ENCODE peak calls at places on chromosomes 3 and 15, in four cellular contexts. Q is ELR; C is HFFc6; Y is stimulated activated CD8-positive, alpha-beta memory T cell treated with anti-CD3 and anti-CD28 coated beads, Interleukin-15, amount 100 ng/mL, for 24 hours. F is an unnamed sample.

GRCh38 chr15:99704444-99704838 is 28.8 kb downstream of the LYSMD4 start:
- DNase-seq in Q (peak; percentile 87), C (peak; percentile 84), Y (no peak), F (peak; percentile 67)

GRCh38 chr3:16897254-16897926 is 12.6 kb downstream of the PLCL2 start:
- DNase-seq in Q (peak; percentile 71), C (peak; percentile 71), Y (no peak), F (no peak)

GRCh38 chr3:69306239-69307185 is 79.4 kb downstream of the FRMD4B start:
- DNase-seq in Q (peak; percentile 80), C (peak; percentile 80), Y (peak; percentile 18), F (peak; percentile 45)

GRCh38 chr3:156216216-156216615 is 95.8 kb downstream of the KCNAB1 start:
- DNase-seq in Q (no peak), C (no peak), Y (no peak), F (no peak)

GRCh38 chr3:134327594-134327975 is 46.7 kb downstream of the AMOTL2 start:
- DNase-seq in Q (peak; percentile 99), C (peak; percentile 84), Y (no peak), F (no peak)

GRCh38 chr3:50050361-50050760 is 38.4 kb upstream of the RBM5 start:
- DNase-seq in Q (peak; percentile 39), C (peak; percentile 68), Y (no peak), F (no peak)

GRCh38 chr3:46184469-46184868 is 23.6 kb downstream of the CCR1 start:
- DNase-seq in Q (peak; percentile 93), C (peak; percentile 72), Y (no peak), F (no peak)

GRCh38 chr15:50219820-50220219 is 37.8 kb downstream of the SLC27A2 start:
- DNase-seq in Q (no peak), C (peak; percentile 51), Y (no peak), F (no peak)

GRCh38 chr15:58793862-58794261 is 22.8 kb downstream of the MINDY2 start:
- DNase-seq in Q (no peak), C (no peak), Y (no peak), F (no peak)

GRCh38 chr3:134650431-134651346 is at the start of gene KY:
- DNase-seq in Q (peak; percentile 50), C (no peak), Y (no peak), F (no peak)

GRCh38 chr15:48537277-48538113 is 108.0 kb downstream of the FBN1 start:
- DNase-seq in Q (no peak), C (no peak), Y (no peak), F (no peak)

GRCh38 chr15:100183921-100184480 is 157.8 kb downstream of the ADAMTS17 start:
- DNase-seq in Q (no peak), C (no peak), Y (no peak), F (no peak)

GRCh38 chr15:35309886-35310285 is 224.8 kb upstream of the NANOGP8 start:
- DNase-seq in Q (peak; percentile 29), C (peak; percentile 30), Y (no peak), F (no peak)

GRCh38 chr3:176867681-176868663 is 329.3 kb downstream of the TBL1XR1 start:
- DNase-seq in Q (no peak), C (no peak), Y (no peak), F (no peak)

GRCh38 chr3:108100906-108101305 is 10.1 kb upstream of the CD47 start:
- DNase-seq in Q (no peak), C (no peak), Y (no peak), F (no peak)

GRCh38 chr3:54320376-54320775 is 198.0 kb downstream of the CACNA2D3 start:
- DNase-seq in Q (no peak), C (no peak), Y (no peak), F (no peak)

GRCh38 chr3:156769661-156770654 is 56.2 kb upstream of the LEKR1 start:
- DNase-seq in Q (no peak), C (peak; percentile 29), Y (no peak), F (no peak)

GRCh38 chr3:150238995-150239612 is 169.0 kb upstream of the TSC22D2 start:
- DNase-seq in Q (peak; percentile 45), C (no peak), Y (no peak), F (no peak)